ENCODE peak calls at places on chromosomes 6 and 20, in seven cellular contexts. J is HCT116, H is heart right ventricle, X is testis, S is right lobe of liver, Q is mesothelial cell of epicardium, E is GM23338. A is an unnamed sample.

GRCh38 chr6:13472099-13472498 is 15.3 kb downstream of the GFOD1 start:
- DNase-seq in J (no peak), E (no peak), H (no peak), Q (no peak), S (no peak), X (no peak), A (no peak)

GRCh38 chr20:24815196-24815815 is 133.8 kb upstream of the CST7 start:
- DNase-seq in E (no peak), X (no peak), H (no peak), S (no peak), J (no peak), Q (no peak), A (no peak)

GRCh38 chr20:53867741-53868351 is 202.5 kb downstream of the BCAS1 start:
- DNase-seq in H (no peak), J (no peak), E (peak), S (no peak), X (no peak), Q (no peak), A (no peak)

GRCh38 chr6:9101920-9102319 is 666.6 kb upstream of the SLC35B3 start:
- DNase-seq in H (no peak), S (no peak), E (peak), J (no peak), X (no peak), Q (no peak), A (no peak)

GRCh38 chr6:13615802-13616140 is 636 bp downstream of the NOL7 start:
- DNase-seq in H (peak), J (no peak), E (peak), Q (peak), X (peak), S (peak), A (peak)

GRCh38 chr6:105628156-105628860 is 225.4 kb upstream of the PREP start:
- DNase-seq in Q (no peak), E (no peak), S (no peak), H (no peak), X (no peak), J (no peak), A (no peak)

GRCh38 chr6:129936329-129937165 is 75.4 kb upstream of the TMEM244 start:
- DNase-seq in S (peak), X (peak), H (peak), E (peak), J (peak), Q (no peak), A (no peak)

GRCh38 chr20:25496165-25496967 is 88.9 kb downstream of the GINS1 start:
- DNase-seq in X (no peak), S (peak), E (no peak), J (no peak), H (no peak), Q (no peak), A (no peak)

GRCh38 chr6:77457720-77458349 is 5.5 kb downstream of the HTR1B start:
- DNase-seq in Q (peak), X (peak), E (peak), H (peak), S (peak), J (peak), A (no peak)

GRCh38 chr6:74073896-74074295 is 377.9 kb downstream of the CD109 start:
- DNase-seq in S (no peak), H (no peak), X (no peak), Q (no peak), J (no peak), E (no peak), A (no peak)

GRCh38 chr6:104885518-104886043 is 25.9 kb upstream of the HACE1 start:
- DNase-seq in Q (no peak), H (no peak), E (peak), X (no peak), J (no peak), S (no peak), A (no peak)

GRCh38 chr20:38633577-38634093 is 32.0 kb downstream of the ARHGAP40 start:
- DNase-seq in Q (peak), X (peak), E (peak), J (peak), H (peak), S (peak), A (peak)

GRCh38 chr20:44728835-44729342 is 13.7 kb downstream of the CCN5 start:
- DNase-seq in X (no peak), Q (no peak), S (peak), H (peak), J (peak), E (peak), A (no peak)

GRCh38 chr6:162450358-162450757 is 277.2 kb downstream of the PRKN start:
- DNase-seq in X (no peak), S (no peak), H (no peak), Q (no peak), J (no peak), E (no peak), A (no peak)

GRCh38 chr6:12092762-12093161 is 80.7 kb downstream of the HIVEP1 start:
- DNase-seq in J (no peak), Q (no peak), X (no peak), H (no peak), E (no peak), S (no peak), A (no peak)

GRCh38 chr6:120873125-120873865 is 461.0 kb downstream of the TBC1D32 start:
- DNase-seq in E (no peak), X (no peak), S (no peak), H (no peak), Q (no peak), J (no peak), A (no peak)

GRCh38 chr6:161435426-161436065 is 161.7 kb upstream of the AGPAT4 start:
- DNase-seq in J (no peak), X (no peak), E (no peak), H (no peak), Q (no peak), S (no peak), A (no peak)

GRCh38 chr6:68443704-68444103 is 191.4 kb upstream of the ADGRB3 start:
- DNase-seq in J (no peak), H (no peak), Q (no peak), X (no peak), S (no peak), E (peak), A (no peak)
- TF ChIP-seq CTCF in J (no peak), H (no peak), Q (peak), X (no peak), S (no peak), E (peak), A (no peak)

DNA sequence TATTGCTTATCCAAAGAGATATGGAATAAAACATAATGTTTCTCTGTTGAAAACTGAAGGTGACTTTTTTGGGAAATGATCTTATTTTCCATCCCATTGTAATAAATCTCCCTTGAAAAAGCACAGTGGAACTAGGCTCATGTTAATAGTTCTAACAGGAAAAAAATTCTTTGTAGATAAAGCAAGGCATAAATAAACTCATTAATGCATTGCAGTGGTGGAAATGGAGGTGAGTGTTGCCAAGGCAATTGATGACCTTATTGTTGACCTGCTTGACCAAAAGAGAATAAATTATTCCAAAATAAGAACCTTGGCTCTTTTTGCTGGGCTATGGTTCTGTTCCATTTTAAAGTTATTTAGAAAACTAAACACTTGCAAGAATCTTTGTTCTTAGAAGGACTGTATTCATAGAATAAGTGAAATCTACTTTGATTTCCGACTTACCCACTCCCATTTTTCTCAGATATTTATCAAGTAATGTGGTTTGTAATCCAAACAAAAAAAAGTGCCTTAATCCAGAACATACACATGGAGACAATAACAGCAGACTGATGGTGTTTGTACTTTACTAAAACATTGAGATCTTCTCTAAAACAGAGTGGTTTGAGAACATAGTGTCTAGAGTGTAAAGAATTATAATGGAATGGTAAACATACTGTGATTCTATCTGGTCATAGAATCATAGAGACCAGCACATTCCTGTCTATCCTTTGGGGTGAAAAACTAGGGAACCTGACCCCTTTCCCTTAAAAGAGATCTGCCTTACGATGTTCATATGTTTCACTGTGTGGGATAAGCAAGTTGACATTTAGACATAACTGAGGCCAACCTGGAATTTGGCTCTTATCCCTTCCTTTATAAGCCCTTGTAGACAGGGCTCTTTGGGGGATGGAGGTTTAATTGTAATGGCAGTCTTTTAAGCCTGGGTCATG is 55.4 kb downstream of the TRMT11 start:
- DNase-seq in X (no peak), H (no peak), E (no peak), Q (no peak), J (no peak), S (no peak), A (no peak)
- TF ChIP-seq CTCF in X (no peak), H (no peak), E (no peak), Q (no peak), J (no peak), S (no peak), A (no peak)

GRCh38 chr6:80319286-80319685 is 212.8 kb downstream of the BCKDHB start:
- DNase-seq in X (no peak), E (no peak), J (no peak), S (no peak), H (no peak), Q (no peak), A (no peak)

GRCh38 chr6:80321011-80321410 is 214.5 kb downstream of the BCKDHB start:
- DNase-seq in S (no peak), Q (no peak), J (no peak), H (no peak), X (no peak), E (no peak), A (no peak)

GRCh38 chr6:80314531-80314930 is 208.1 kb downstream of the BCKDHB start:
- DNase-seq in J (no peak), E (no peak), Q (no peak), H (no peak), X (no peak), S (no peak), A (no peak)

DNA sequence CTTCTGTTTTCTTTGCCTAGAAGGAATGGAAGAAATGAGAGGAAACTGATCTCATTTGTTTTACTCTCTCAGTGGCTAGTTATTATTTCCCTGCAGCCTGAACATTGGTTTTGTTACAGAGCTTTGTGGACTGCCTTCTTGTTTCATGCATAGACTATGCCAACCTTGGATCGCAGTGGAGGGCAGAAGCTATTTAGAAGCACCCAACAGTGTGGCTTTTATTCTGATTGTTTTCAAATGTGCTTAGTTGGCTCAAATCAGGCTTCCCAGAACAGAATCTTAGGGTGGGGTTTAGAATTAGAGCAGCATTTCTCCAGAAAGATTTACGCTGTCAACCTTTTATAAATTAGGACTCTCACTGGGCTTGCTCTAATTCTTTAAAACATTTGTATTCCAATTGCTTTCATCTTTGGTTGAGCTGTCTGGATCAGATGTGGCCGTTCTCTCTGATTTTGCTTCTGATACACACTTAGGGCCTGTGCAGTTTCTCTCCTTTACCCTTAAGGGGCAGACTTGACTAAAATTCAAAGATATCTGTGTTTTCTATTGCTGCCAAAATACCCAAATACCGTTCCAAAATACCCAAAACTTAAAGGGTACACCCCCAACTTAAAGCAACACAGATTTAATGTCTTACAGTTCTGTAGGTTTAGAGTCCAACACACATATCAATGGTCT is 210.3 kb downstream of the BCKDHB start:
- DNase-seq in J (no peak), H (no peak), X (no peak), E (no peak), Q (no peak), S (no peak), A (no peak)
- TF ChIP-seq CTCF in J (no peak), H (no peak), X (no peak), E (no peak), Q (no peak), S (no peak), A (no peak)

GRCh38 chr6:106727480-106728153 is 98.2 kb downstream of the QRSL1 start:
- DNase-seq in E (no peak), X (no peak), S (no peak), Q (no peak), H (no peak), J (no peak), A (no peak)

GRCh38 chr6:106730672-106731071 is 101.3 kb downstream of the QRSL1 start:
- DNase-seq in Q (no peak), E (no peak), J (no peak), H (no peak), X (no peak), S (no peak), A (no peak)

GRCh38 chr6:106729848-106730247 is 100.5 kb downstream of the QRSL1 start:
- DNase-seq in J (no peak), S (no peak), X (no peak), Q (no peak), H (no peak), E (no peak), A (no peak)

GRCh38 chr6:106730264-106730663 is 100.9 kb downstream of the QRSL1 start:
- DNase-seq in X (no peak), H (no peak), J (no peak), S (no peak), Q (no peak), E (no peak), A (no peak)

GRCh38 chr6:106728296-106728870 is 99.0 kb downstream of the QRSL1 start:
- DNase-seq in E (no peak), S (peak), X (no peak), Q (no peak), J (no peak), H (no peak), A (no peak)
- TF ChIP-seq CTCF in E (no peak), S (no peak), X (no peak), Q (no peak), J (no peak), H (no peak), A (no peak)

GRCh38 chr6:169651498-169651897 is 50.3 kb downstream of the WDR27 start:
- DNase-seq in S (no peak), J (no peak), E (no peak), Q (no peak), X (no peak), H (no peak), A (no peak)

GRCh38 chr6:169656626-169657610 is 44.9 kb downstream of the WDR27 start:
- DNase-seq in Q (no peak), E (no peak), X (no peak), J (no peak), H (no peak), S (no peak), A (no peak)

GRCh38 chr6:169653691-169654090 is 48.1 kb downstream of the WDR27 start:
- DNase-seq in H (no peak), E (no peak), S (no peak), X (peak), Q (no peak), J (no peak), A (no peak)

GRCh38 chr6:169652896-169653295 is 48.9 kb downstream of the WDR27 start:
- DNase-seq in S (no peak), E (no peak), X (no peak), Q (no peak), J (no peak), H (no peak), A (no peak)

DNA sequence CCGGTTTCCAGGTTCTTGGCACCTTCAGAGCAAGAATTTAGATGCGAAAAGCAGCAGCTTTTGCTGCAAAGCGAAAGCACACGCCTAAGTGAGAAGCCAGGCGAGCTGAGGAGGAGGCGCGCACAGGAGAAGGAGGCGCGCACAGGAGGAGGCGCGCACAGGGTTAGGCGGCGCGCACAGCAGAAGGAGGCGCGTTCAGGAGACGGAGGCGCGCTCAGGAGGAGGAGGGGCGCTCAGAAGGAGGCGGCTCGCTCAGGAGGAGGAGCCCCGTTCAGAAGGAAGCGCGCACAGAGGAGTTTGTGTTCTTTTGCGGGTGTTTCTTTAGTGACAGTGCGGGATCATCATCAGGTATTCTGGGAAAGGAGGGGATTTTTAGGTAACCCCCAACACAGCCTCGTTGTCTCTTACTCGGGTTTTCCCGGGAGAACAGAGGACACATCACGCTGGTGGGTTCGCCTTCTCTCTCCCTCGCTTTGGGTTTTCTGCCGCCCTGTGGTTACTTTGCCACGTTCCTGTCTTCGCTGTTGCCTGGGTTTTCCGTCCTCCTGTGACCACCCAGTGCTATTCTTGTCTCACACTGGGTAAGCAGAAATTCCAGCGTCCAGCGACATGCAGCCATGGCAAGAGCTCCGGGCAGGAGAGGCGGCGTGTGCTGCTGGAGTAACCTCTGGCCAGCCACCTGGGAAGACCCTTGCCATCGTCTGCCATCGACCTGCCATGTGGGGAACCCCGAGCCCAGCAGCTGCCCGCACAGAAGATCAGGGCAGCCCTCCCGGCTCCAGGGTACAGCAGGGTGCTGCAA is 47.0 kb downstream of the WDR27 start:
- DNase-seq in Q (peak), H (peak), X (peak), S (peak), E (peak), J (no peak), A (no peak)
- TF ChIP-seq CTCF in Q (no peak), H (peak), X (no peak), S (no peak), E (no peak), J (no peak), A (no peak)

DNA sequence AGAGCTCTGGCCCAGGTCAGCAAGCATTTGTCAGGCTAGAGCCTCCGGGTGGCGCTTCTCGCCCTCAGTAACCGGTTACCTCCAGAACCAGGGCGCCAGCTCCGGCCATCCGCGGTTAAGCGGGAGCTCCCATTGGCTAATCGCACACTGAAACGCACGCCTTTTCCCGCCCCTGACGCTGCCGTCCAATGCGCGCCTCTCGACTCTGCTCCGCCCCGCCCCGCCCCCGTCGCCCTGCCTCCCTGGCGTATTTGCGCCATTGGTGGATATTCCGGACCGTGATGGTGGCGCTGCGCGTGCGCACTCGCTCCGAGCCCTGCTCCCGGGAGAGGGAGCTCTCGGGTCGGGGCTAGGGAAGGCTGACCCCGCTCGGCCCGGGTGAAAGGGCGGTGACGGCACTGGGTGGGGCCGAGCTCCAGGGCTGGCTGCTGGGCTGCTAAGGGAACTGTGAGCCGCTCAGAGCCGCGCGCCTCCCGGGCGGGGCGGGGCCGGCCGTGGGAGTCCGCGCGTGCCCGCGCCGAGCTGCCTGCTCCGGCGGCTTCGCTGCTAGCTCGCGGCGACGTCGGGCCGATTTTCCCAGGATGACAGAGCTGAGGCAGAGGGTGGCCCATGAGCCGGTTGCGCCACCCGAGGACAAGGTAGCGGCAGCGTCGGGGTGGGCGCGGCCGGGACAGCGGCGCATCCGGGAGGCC is at the start of gene CDS2:
- DNase-seq in H (peak), X (peak), S (peak), J (peak), Q (peak), E (peak), A (peak)
- TF ChIP-seq CTCF in H (peak), X (peak), S (peak), J (peak), Q (no peak), E (peak), A (no peak)

DNA sequence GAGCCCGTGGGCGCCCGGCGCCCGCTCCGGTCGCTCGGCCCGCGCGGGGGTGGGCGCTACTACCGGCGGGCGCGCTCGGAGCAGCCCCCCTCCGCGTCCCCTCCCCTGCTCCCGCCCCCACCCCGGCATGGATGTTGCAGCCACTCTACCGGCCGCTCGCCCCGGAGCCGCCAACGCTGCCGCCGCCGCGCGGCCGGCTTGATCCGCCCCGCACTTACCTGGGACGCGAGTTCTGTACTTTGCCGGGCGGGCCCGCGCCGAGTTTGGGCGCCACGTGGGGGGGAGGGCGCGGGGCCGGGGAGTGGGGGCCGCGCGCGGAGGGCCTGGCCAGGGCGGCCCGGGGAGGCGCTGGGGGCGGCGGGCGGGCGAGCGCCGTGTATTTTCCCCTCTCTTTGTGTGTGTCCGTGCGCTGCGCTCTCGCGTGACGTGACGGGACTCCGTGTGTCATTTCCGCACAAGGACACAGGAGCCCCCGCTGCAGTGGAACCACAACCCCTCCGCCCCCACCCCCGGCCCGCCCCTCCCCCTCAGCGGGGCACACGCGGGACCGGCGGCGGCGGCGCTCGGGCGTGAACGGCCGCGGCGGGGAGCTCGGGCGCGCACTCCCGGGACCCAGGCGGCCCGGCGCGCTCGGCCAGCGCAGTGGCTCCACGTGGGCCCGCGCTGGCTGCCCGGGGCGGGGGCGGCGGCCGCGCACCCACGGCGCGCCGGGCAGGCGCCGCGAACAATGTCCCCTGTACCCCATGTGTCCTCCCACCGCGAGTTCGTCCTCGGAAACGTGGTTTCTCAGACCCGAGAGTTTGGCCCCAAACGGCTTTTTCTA is at the start of gene BEND3:
- DNase-seq in X (peak), J (no peak), H (peak), Q (peak), E (peak), S (peak), A (peak)
- TF ChIP-seq CTCF in X (no peak), J (no peak), H (no peak), Q (no peak), E (no peak), S (no peak), A (no peak)